ENCODE peak calls at places on chromosomes 3 and 15, in five cellular contexts. One of them, this sample, is unnamed.

GRCh38 chr3:196198771-196199753 is 12.1 kb downstream of the ZDHHC19 start:
- DNase-seq in CD8-positive, alpha-beta T cell: no peak
- DNase-seq in AG09309: no peak
- DNase-seq in neural crest cell: no peak
- DNase-seq in OCI-LY7: peak
- DNase-seq in this sample: no peak

GRCh38 chr3:160956785-160957184 is 148.4 kb downstream of the B3GALNT1 start:
- DNase-seq in CD8-positive, alpha-beta T cell: no peak
- DNase-seq in AG09309: no peak
- DNase-seq in neural crest cell: no peak
- DNase-seq in OCI-LY7: peak
- DNase-seq in this sample: no peak

GRCh38 chr15:41778503-41778902 is 4.2 kb downstream of the MAPKBP1 start:
- DNase-seq in CD8-positive, alpha-beta T cell: no peak
- DNase-seq in AG09309: no peak
- DNase-seq in neural crest cell: no peak
- DNase-seq in OCI-LY7: no peak
- DNase-seq in this sample: no peak

GRCh38 chr3:172391592-172392302 is 56.5 kb downstream of the GHSR start:
- DNase-seq in CD8-positive, alpha-beta T cell: no peak
- DNase-seq in AG09309: no peak
- DNase-seq in neural crest cell: no peak
- DNase-seq in OCI-LY7: no peak
- DNase-seq in this sample: no peak

GRCh38 chr3:58801541-58801940 is 135.0 kb upstream of the FAM3D start:
- DNase-seq in CD8-positive, alpha-beta T cell: no peak
- DNase-seq in AG09309: no peak
- DNase-seq in neural crest cell: no peak
- DNase-seq in OCI-LY7: no peak
- DNase-seq in this sample: no peak

GRCh38 chr3:179526989-179527391 is 35.7 kb upstream of the ACTL6A start:
- DNase-seq in CD8-positive, alpha-beta T cell: no peak
- DNase-seq in AG09309: no peak
- DNase-seq in neural crest cell: peak
- DNase-seq in OCI-LY7: no peak
- DNase-seq in this sample: no peak

GRCh38 chr3:189340680-189341460 is 169.1 kb downstream of the TPRG1 start:
- DNase-seq in CD8-positive, alpha-beta T cell: no peak
- DNase-seq in AG09309: no peak
- DNase-seq in neural crest cell: no peak
- DNase-seq in OCI-LY7: peak
- DNase-seq in this sample: no peak

GRCh38 chr3:133469140-133469731 is 69.4 kb downstream of the BFSP2 start:
- DNase-seq in CD8-positive, alpha-beta T cell: no peak
- DNase-seq in AG09309: no peak
- DNase-seq in neural crest cell: no peak
- DNase-seq in OCI-LY7: no peak
- DNase-seq in this sample: no peak

GRCh38 chr15:94231728-94232086 is 346 bp downstream of the MCTP2 start:
- DNase-seq in CD8-positive, alpha-beta T cell: no peak
- DNase-seq in AG09309: no peak
- DNase-seq in neural crest cell: peak
- DNase-seq in OCI-LY7: peak
- DNase-seq in this sample: no peak

GRCh38 chr15:45573961-45574629 is 13.1 kb upstream of the BLOC1S6 start:
- DNase-seq in CD8-positive, alpha-beta T cell: no peak
- DNase-seq in AG09309: no peak
- DNase-seq in neural crest cell: peak
- DNase-seq in OCI-LY7: peak
- DNase-seq in this sample: peak

GRCh38 chr3:126672741-126673140 is 17.8 kb upstream of the TXNRD3 start:
- DNase-seq in CD8-positive, alpha-beta T cell: no peak
- DNase-seq in AG09309: no peak
- DNase-seq in neural crest cell: no peak
- DNase-seq in OCI-LY7: no peak
- DNase-seq in this sample: no peak

GRCh38 chr3:5058463-5058862 is 63.6 kb upstream of the ARL8B start:
- DNase-seq in CD8-positive, alpha-beta T cell: no peak
- DNase-seq in AG09309: peak
- DNase-seq in neural crest cell: no peak
- DNase-seq in OCI-LY7: no peak
- DNase-seq in this sample: no peak

GRCh38 chr15:66883322-66883911 is 181.4 kb downstream of the SMAD6 start:
- DNase-seq in CD8-positive, alpha-beta T cell: no peak
- DNase-seq in AG09309: peak
- DNase-seq in neural crest cell: no peak
- DNase-seq in OCI-LY7: no peak
- DNase-seq in this sample: peak

GRCh38 chr15:70447927-70448698 is 315.2 kb downstream of the UACA start:
- DNase-seq in CD8-positive, alpha-beta T cell: peak
- DNase-seq in AG09309: no peak
- DNase-seq in neural crest cell: no peak
- DNase-seq in OCI-LY7: no peak
- DNase-seq in this sample: no peak

GRCh38 chr3:101671014-101671413 is 5.9 kb downstream of the ZBTB11 start:
- DNase-seq in CD8-positive, alpha-beta T cell: no peak
- DNase-seq in AG09309: no peak
- DNase-seq in neural crest cell: no peak
- DNase-seq in OCI-LY7: no peak
- DNase-seq in this sample: no peak

GRCh38 chr15:45884289-45884688 is 249.5 kb downstream of the SQOR start:
- DNase-seq in CD8-positive, alpha-beta T cell: no peak
- DNase-seq in AG09309: no peak
- DNase-seq in neural crest cell: no peak
- DNase-seq in OCI-LY7: no peak
- DNase-seq in this sample: no peak

GRCh38 chr15:76433798-76434400 is 97.3 kb downstream of the ISL2 start:
- DNase-seq in CD8-positive, alpha-beta T cell: no peak
- DNase-seq in AG09309: peak
- DNase-seq in neural crest cell: no peak
- DNase-seq in OCI-LY7: no peak
- DNase-seq in this sample: no peak

GRCh38 chr3:163364717-163365116 is 1713.6 kb downstream of the SI start:
- DNase-seq in CD8-positive, alpha-beta T cell: no peak
- DNase-seq in AG09309: no peak
- DNase-seq in neural crest cell: no peak
- DNase-seq in OCI-LY7: no peak
- DNase-seq in this sample: no peak

GRCh38 chr15:64911317-64912186 is at the start of gene ANKDD1A:
- DNase-seq in CD8-positive, alpha-beta T cell: peak
- DNase-seq in AG09309: no peak
- DNase-seq in neural crest cell: peak
- DNase-seq in OCI-LY7: peak
- DNase-seq in this sample: peak

GRCh38 chr3:29156071-29156715 is 124.7 kb upstream of the RBMS3 start:
- DNase-seq in CD8-positive, alpha-beta T cell: no peak
- DNase-seq in AG09309: no peak
- DNase-seq in neural crest cell: no peak
- DNase-seq in OCI-LY7: no peak
- DNase-seq in this sample: no peak

GRCh38 chr3:138434276-138434874 is at the start of gene ESYT3:
- DNase-seq in CD8-positive, alpha-beta T cell: peak
- DNase-seq in AG09309: no peak
- DNase-seq in neural crest cell: peak
- DNase-seq in OCI-LY7: no peak
- DNase-seq in this sample: peak

GRCh38 chr3:134060561-134061385 is 31.0 kb upstream of the SLCO2A1 start:
- DNase-seq in CD8-positive, alpha-beta T cell: no peak
- DNase-seq in AG09309: no peak
- DNase-seq in neural crest cell: no peak
- DNase-seq in OCI-LY7: no peak
- DNase-seq in this sample: no peak

GRCh38 chr15:46126581-46126980 is 491.8 kb downstream of the SQOR start:
- DNase-seq in CD8-positive, alpha-beta T cell: no peak
- DNase-seq in AG09309: peak
- DNase-seq in neural crest cell: no peak
- DNase-seq in OCI-LY7: no peak
- DNase-seq in this sample: no peak

GRCh38 chr3:105373383-105373782 is 6.7 kb downstream of the ALCAM start:
- DNase-seq in CD8-positive, alpha-beta T cell: no peak
- DNase-seq in AG09309: no peak
- DNase-seq in neural crest cell: no peak
- DNase-seq in OCI-LY7: no peak
- DNase-seq in this sample: no peak

GRCh38 chr15:46251873-46252272 is 617.0 kb downstream of the SQOR start:
- DNase-seq in CD8-positive, alpha-beta T cell: no peak
- DNase-seq in AG09309: no peak
- DNase-seq in neural crest cell: no peak
- DNase-seq in OCI-LY7: no peak
- DNase-seq in this sample: no peak

GRCh38 chr3:55128201-55128870 is 200.5 kb upstream of the LRTM1 start:
- DNase-seq in CD8-positive, alpha-beta T cell: no peak
- DNase-seq in AG09309: peak
- DNase-seq in neural crest cell: no peak
- DNase-seq in OCI-LY7: no peak
- DNase-seq in this sample: no peak

GRCh38 chr3:141619450-141619849 is 118.6 kb upstream of the RNF7 start:
- DNase-seq in CD8-positive, alpha-beta T cell: no peak
- DNase-seq in AG09309: no peak
- DNase-seq in neural crest cell: no peak
- DNase-seq in OCI-LY7: no peak
- DNase-seq in this sample: no peak

GRCh38 chr15:94670436-94671034 is 439.2 kb downstream of the MCTP2 start:
- DNase-seq in CD8-positive, alpha-beta T cell: no peak
- DNase-seq in AG09309: peak
- DNase-seq in neural crest cell: no peak
- DNase-seq in OCI-LY7: peak
- DNase-seq in this sample: no peak

GRCh38 chr3:152969557-152970300 is 134.8 kb downstream of the P2RY1 start:
- DNase-seq in CD8-positive, alpha-beta T cell: no peak
- DNase-seq in AG09309: no peak
- DNase-seq in neural crest cell: no peak
- DNase-seq in OCI-LY7: no peak
- DNase-seq in this sample: no peak

GRCh38 chr3:71989165-71989564 is 204.2 kb upstream of the PROK2 start:
- DNase-seq in CD8-positive, alpha-beta T cell: no peak
- DNase-seq in AG09309: no peak
- DNase-seq in neural crest cell: no peak
- DNase-seq in OCI-LY7: no peak
- DNase-seq in this sample: no peak

GRCh38 chr3:71984843-71985594 is 200.1 kb upstream of the PROK2 start:
- DNase-seq in CD8-positive, alpha-beta T cell: no peak
- DNase-seq in AG09309: no peak
- DNase-seq in neural crest cell: no peak
- DNase-seq in OCI-LY7: peak
- DNase-seq in this sample: no peak

GRCh38 chr3:71987828-71988227 is 202.9 kb upstream of the PROK2 start:
- DNase-seq in CD8-positive, alpha-beta T cell: no peak
- DNase-seq in AG09309: peak
- DNase-seq in neural crest cell: no peak
- DNase-seq in OCI-LY7: no peak
- DNase-seq in this sample: no peak

GRCh38 chr3:71990545-71990944 is 205.6 kb upstream of the PROK2 start:
- DNase-seq in CD8-positive, alpha-beta T cell: no peak
- DNase-seq in AG09309: no peak
- DNase-seq in neural crest cell: no peak
- DNase-seq in OCI-LY7: no peak
- DNase-seq in this sample: no peak

GRCh38 chr3:71987089-71987735 is 202.3 kb upstream of the PROK2 start:
- DNase-seq in CD8-positive, alpha-beta T cell: no peak
- DNase-seq in AG09309: no peak
- DNase-seq in neural crest cell: no peak
- DNase-seq in OCI-LY7: no peak
- DNase-seq in this sample: no peak
- TF ChIP-seq CTCF in CD8-positive, alpha-beta T cell: no peak
- TF ChIP-seq CTCF in AG09309: peak
- TF ChIP-seq CTCF in neural crest cell: peak
- TF ChIP-seq CTCF in OCI-LY7: peak
- TF ChIP-seq CTCF in this sample: peak

DNA sequence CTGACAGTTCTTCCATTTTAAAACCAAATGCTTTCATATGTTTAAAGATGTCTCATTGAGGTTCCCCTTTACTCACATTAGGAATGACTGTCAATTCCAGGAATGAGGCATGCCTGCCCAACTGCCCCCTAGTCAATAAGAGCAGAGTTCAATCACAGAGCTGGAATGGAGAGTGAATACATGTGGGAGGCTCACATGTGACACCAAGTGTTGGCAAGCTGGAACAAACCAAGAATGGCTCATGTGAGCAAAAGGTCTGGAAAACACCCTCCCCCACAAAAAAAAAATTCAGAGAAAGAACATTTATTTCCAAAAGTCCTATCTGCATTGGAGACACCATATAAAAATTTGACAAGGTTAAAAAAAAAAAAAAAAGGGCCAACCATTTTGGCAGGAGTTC is 3.7 kb downstream of the PBRM1 start:
- DNase-seq in CD8-positive, alpha-beta T cell: no peak
- DNase-seq in AG09309: no peak
- DNase-seq in neural crest cell: no peak
- DNase-seq in OCI-LY7: no peak
- DNase-seq in this sample: no peak
- TF ChIP-seq CTCF in CD8-positive, alpha-beta T cell: no peak
- TF ChIP-seq CTCF in AG09309: peak
- TF ChIP-seq CTCF in neural crest cell: no peak
- TF ChIP-seq CTCF in OCI-LY7: peak
- TF ChIP-seq CTCF in this sample: peak

GRCh38 chr3:36409862-36410261 is 29.6 kb downstream of the STAC start:
- DNase-seq in CD8-positive, alpha-beta T cell: no peak
- DNase-seq in AG09309: no peak
- DNase-seq in neural crest cell: no peak
- DNase-seq in OCI-LY7: no peak
- DNase-seq in this sample: no peak

GRCh38 chr3:36403661-36404060 is 23.4 kb downstream of the STAC start:
- DNase-seq in CD8-positive, alpha-beta T cell: no peak
- DNase-seq in AG09309: no peak
- DNase-seq in neural crest cell: no peak
- DNase-seq in OCI-LY7: no peak
- DNase-seq in this sample: no peak

GRCh38 chr3:36405193-36405592 is 24.9 kb downstream of the STAC start:
- DNase-seq in CD8-positive, alpha-beta T cell: no peak
- DNase-seq in AG09309: no peak
- DNase-seq in neural crest cell: no peak
- DNase-seq in OCI-LY7: no peak
- DNase-seq in this sample: no peak

GRCh38 chr3:36408146-36408545 is 27.8 kb downstream of the STAC start:
- DNase-seq in CD8-positive, alpha-beta T cell: no peak
- DNase-seq in AG09309: no peak
- DNase-seq in neural crest cell: no peak
- DNase-seq in OCI-LY7: peak
- DNase-seq in this sample: no peak
- TF ChIP-seq CTCF in CD8-positive, alpha-beta T cell: no peak
- TF ChIP-seq CTCF in AG09309: peak
- TF ChIP-seq CTCF in neural crest cell: peak
- TF ChIP-seq CTCF in OCI-LY7: peak
- TF ChIP-seq CTCF in this sample: peak

GRCh38 chr3:26114851-26115250 is 325.0 kb downstream of the OXSM start:
- DNase-seq in CD8-positive, alpha-beta T cell: no peak
- DNase-seq in AG09309: no peak
- DNase-seq in neural crest cell: no peak
- DNase-seq in OCI-LY7: no peak
- DNase-seq in this sample: no peak

DNA sequence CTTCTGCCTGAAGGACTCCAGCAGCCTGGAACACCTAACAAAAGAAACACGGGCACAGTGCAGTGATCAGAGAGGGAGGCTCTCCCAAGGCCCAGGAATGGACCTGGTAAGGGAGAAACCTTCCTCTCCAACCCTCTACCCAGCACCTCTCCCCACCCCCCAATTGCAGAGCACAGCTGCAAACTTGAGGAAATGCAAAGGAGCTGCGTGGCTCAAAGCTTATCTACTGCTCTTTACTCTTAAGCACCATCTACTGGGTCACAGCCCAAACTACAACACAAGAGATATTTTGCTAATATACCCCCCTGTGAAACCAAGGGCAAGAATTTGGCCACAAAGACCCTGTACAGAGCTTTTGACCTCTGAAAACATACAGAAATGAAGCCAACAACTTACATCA is 328.3 kb downstream of the OXSM start:
- DNase-seq in CD8-positive, alpha-beta T cell: no peak
- DNase-seq in AG09309: no peak
- DNase-seq in neural crest cell: no peak
- DNase-seq in OCI-LY7: peak
- DNase-seq in this sample: no peak
- TF ChIP-seq CTCF in CD8-positive, alpha-beta T cell: no peak
- TF ChIP-seq CTCF in AG09309: no peak
- TF ChIP-seq CTCF in neural crest cell: peak
- TF ChIP-seq CTCF in OCI-LY7: peak
- TF ChIP-seq CTCF in this sample: peak

This sample was measured in progenitor cell of endocrine pancreas.